ENCODE peak calls at places on chromosomes 7 and 10, in eight cellular contexts. One of them, this sample, is unnamed.

GRCh38 chr7:123788584-123788983 is 39.8 kb upstream of the WASL start:
- DNase-seq in right atrium auricular region: no peak
- DNase-seq in fibroblast of villous mesenchyme: no peak
- DNase-seq in IMR-90: no peak
- DNase-seq in WTC11: no peak
- DNase-seq in lower leg skin: no peak
- DNase-seq in tibial artery: no peak
- DNase-seq in PC-9: no peak
- DNase-seq in this sample: no peak

GRCh38 chr7:107505997-107506682 is 36.3 kb downstream of the GPR22 start:
- DNase-seq in right atrium auricular region: no peak
- DNase-seq in fibroblast of villous mesenchyme: no peak
- DNase-seq in IMR-90: peak; percentile 16
- DNase-seq in WTC11: no peak
- DNase-seq in lower leg skin: no peak
- DNase-seq in tibial artery: no peak
- DNase-seq in PC-9: peak; percentile 83
- DNase-seq in this sample: no peak

GRCh38 chr7:26497801-26498596 is 206.3 kb downstream of the SNX10 start:
- DNase-seq in right atrium auricular region: no peak
- DNase-seq in fibroblast of villous mesenchyme: no peak
- DNase-seq in IMR-90: no peak
- DNase-seq in WTC11: no peak
- DNase-seq in lower leg skin: no peak
- DNase-seq in tibial artery: no peak
- DNase-seq in PC-9: no peak
- DNase-seq in this sample: no peak

GRCh38 chr10:51427758-51428157 is 271.6 kb downstream of the CSTF2T start:
- DNase-seq in right atrium auricular region: no peak
- DNase-seq in fibroblast of villous mesenchyme: no peak
- DNase-seq in IMR-90: peak; percentile 23
- DNase-seq in WTC11: no peak
- DNase-seq in lower leg skin: no peak
- DNase-seq in tibial artery: no peak
- DNase-seq in PC-9: no peak
- DNase-seq in this sample: no peak

GRCh38 chr7:44081266-44081748 is 1.0 kb downstream of the POLM start:
- DNase-seq in right atrium auricular region: no peak
- DNase-seq in fibroblast of villous mesenchyme: no peak
- DNase-seq in IMR-90: no peak
- DNase-seq in WTC11: no peak
- DNase-seq in lower leg skin: no peak
- DNase-seq in tibial artery: no peak
- DNase-seq in PC-9: no peak
- DNase-seq in this sample: no peak

GRCh38 chr10:43695321-43695720 is 46.6 kb upstream of the ZNF32 start:
- DNase-seq in right atrium auricular region: no peak
- DNase-seq in fibroblast of villous mesenchyme: no peak
- DNase-seq in IMR-90: no peak
- DNase-seq in WTC11: no peak
- DNase-seq in lower leg skin: no peak
- DNase-seq in tibial artery: no peak
- DNase-seq in PC-9: no peak
- DNase-seq in this sample: no peak

GRCh38 chr10:97924678-97925077 is 75.0 kb downstream of the GOLGA7B start:
- DNase-seq in right atrium auricular region: no peak
- DNase-seq in fibroblast of villous mesenchyme: no peak
- DNase-seq in IMR-90: no peak
- DNase-seq in WTC11: no peak
- DNase-seq in lower leg skin: no peak
- DNase-seq in tibial artery: no peak
- DNase-seq in PC-9: no peak
- DNase-seq in this sample: no peak

GRCh38 chr10:4725917-4726606 is 99.9 kb upstream of the AKR1E2 start:
- DNase-seq in right atrium auricular region: no peak
- DNase-seq in fibroblast of villous mesenchyme: peak; percentile 70
- DNase-seq in IMR-90: peak; percentile 89
- DNase-seq in WTC11: no peak
- DNase-seq in lower leg skin: no peak
- DNase-seq in tibial artery: no peak
- DNase-seq in PC-9: peak; percentile 86
- DNase-seq in this sample: no peak

GRCh38 chr7:128021361-128021760 is 9.9 kb downstream of the LRRC4 start:
- DNase-seq in right atrium auricular region: no peak
- DNase-seq in fibroblast of villous mesenchyme: no peak
- DNase-seq in IMR-90: peak; percentile 57
- DNase-seq in WTC11: no peak
- DNase-seq in lower leg skin: no peak
- DNase-seq in tibial artery: no peak
- DNase-seq in PC-9: peak; percentile 97
- DNase-seq in this sample: no peak

GRCh38 chr10:49164587-49165188 is 23.5 kb downstream of the TMEM273 start:
- DNase-seq in right atrium auricular region: no peak
- DNase-seq in fibroblast of villous mesenchyme: peak; percentile 43
- DNase-seq in IMR-90: peak; percentile 35
- DNase-seq in WTC11: peak; percentile 77
- DNase-seq in lower leg skin: no peak
- DNase-seq in tibial artery: no peak
- DNase-seq in PC-9: no peak
- DNase-seq in this sample: peak; percentile 60

GRCh38 chr7:142894886-142895593 is 9.5 kb upstream of the TRPV6 start:
- DNase-seq in right atrium auricular region: no peak
- DNase-seq in fibroblast of villous mesenchyme: peak; percentile 9
- DNase-seq in IMR-90: no peak
- DNase-seq in WTC11: no peak
- DNase-seq in lower leg skin: peak; percentile 59
- DNase-seq in tibial artery: no peak
- DNase-seq in PC-9: no peak
- DNase-seq in this sample: no peak

GRCh38 chr10:46294641-46295230 is 7.9 kb downstream of the ANTXRL start:
- DNase-seq in right atrium auricular region: no peak
- DNase-seq in fibroblast of villous mesenchyme: no peak
- DNase-seq in IMR-90: no peak
- DNase-seq in WTC11: no peak
- DNase-seq in lower leg skin: no peak
- DNase-seq in tibial artery: peak; percentile 10
- DNase-seq in PC-9: no peak
- DNase-seq in this sample: no peak

GRCh38 chr10:31147220-31147608 is 115.5 kb upstream of the ZNF438 start:
- DNase-seq in right atrium auricular region: no peak
- DNase-seq in fibroblast of villous mesenchyme: peak; percentile 85
- DNase-seq in IMR-90: peak; percentile 89
- DNase-seq in WTC11: no peak
- DNase-seq in lower leg skin: no peak
- DNase-seq in tibial artery: no peak
- DNase-seq in PC-9: peak; percentile 69
- DNase-seq in this sample: no peak

GRCh38 chr10:130174343-130174742 is 38.2 kb downstream of the GLRX3 start:
- DNase-seq in right atrium auricular region: no peak
- DNase-seq in fibroblast of villous mesenchyme: no peak
- DNase-seq in IMR-90: peak; percentile 12
- DNase-seq in WTC11: no peak
- DNase-seq in lower leg skin: no peak
- DNase-seq in tibial artery: no peak
- DNase-seq in PC-9: no peak
- DNase-seq in this sample: no peak

GRCh38 chr10:71493741-71494140 is 97.0 kb downstream of the CDH23 start:
- DNase-seq in right atrium auricular region: no peak
- DNase-seq in fibroblast of villous mesenchyme: no peak
- DNase-seq in IMR-90: no peak
- DNase-seq in WTC11: no peak
- DNase-seq in lower leg skin: no peak
- DNase-seq in tibial artery: no peak
- DNase-seq in PC-9: peak; percentile 80
- DNase-seq in this sample: no peak

GRCh38 chr10:126104767-126105166 is 208.4 kb downstream of the FANK1 start:
- DNase-seq in right atrium auricular region: peak; percentile 64
- DNase-seq in fibroblast of villous mesenchyme: no peak
- DNase-seq in IMR-90: no peak
- DNase-seq in WTC11: no peak
- DNase-seq in lower leg skin: no peak
- DNase-seq in tibial artery: peak; percentile 67
- DNase-seq in PC-9: no peak
- DNase-seq in this sample: no peak

GRCh38 chr10:77649333-77650331 is 12.0 kb upstream of the KCNMA1 start:
- DNase-seq in right atrium auricular region: no peak
- DNase-seq in fibroblast of villous mesenchyme: no peak
- DNase-seq in IMR-90: no peak
- DNase-seq in WTC11: no peak
- DNase-seq in lower leg skin: peak; percentile 69
- DNase-seq in tibial artery: no peak
- DNase-seq in PC-9: no peak
- DNase-seq in this sample: no peak

GRCh38 chr7:92330835-92331438 is 85.2 kb downstream of the ANKIB1 start:
- DNase-seq in right atrium auricular region: no peak
- DNase-seq in fibroblast of villous mesenchyme: no peak
- DNase-seq in IMR-90: no peak
- DNase-seq in WTC11: no peak
- DNase-seq in lower leg skin: no peak
- DNase-seq in tibial artery: no peak
- DNase-seq in PC-9: no peak
- DNase-seq in this sample: no peak

GRCh38 chr7:47228386-47229014 is 353.4 kb downstream of the TNS3 start:
- DNase-seq in right atrium auricular region: no peak
- DNase-seq in fibroblast of villous mesenchyme: no peak
- DNase-seq in IMR-90: no peak
- DNase-seq in WTC11: peak; percentile 48
- DNase-seq in lower leg skin: peak; percentile 61
- DNase-seq in tibial artery: no peak
- DNase-seq in PC-9: no peak
- DNase-seq in this sample: peak; percentile 7

GRCh38 chr7:41135511-41135910 is 567.4 kb downstream of the INHBA start:
- DNase-seq in right atrium auricular region: no peak
- DNase-seq in fibroblast of villous mesenchyme: no peak
- DNase-seq in IMR-90: no peak
- DNase-seq in WTC11: no peak
- DNase-seq in lower leg skin: no peak
- DNase-seq in tibial artery: no peak
- DNase-seq in PC-9: no peak
- DNase-seq in this sample: no peak

GRCh38 chr7:103068429-103069403 is 5.9 kb downstream of the FBXL13 start:
- DNase-seq in right atrium auricular region: no peak
- DNase-seq in fibroblast of villous mesenchyme: no peak
- DNase-seq in IMR-90: no peak
- DNase-seq in WTC11: no peak
- DNase-seq in lower leg skin: no peak
- DNase-seq in tibial artery: no peak
- DNase-seq in PC-9: no peak
- DNase-seq in this sample: no peak

GRCh38 chr7:111865430-111865829 is 303.1 kb upstream of the IMMP2L start:
- DNase-seq in right atrium auricular region: no peak
- DNase-seq in fibroblast of villous mesenchyme: peak; percentile 3
- DNase-seq in IMR-90: no peak
- DNase-seq in WTC11: no peak
- DNase-seq in lower leg skin: no peak
- DNase-seq in tibial artery: no peak
- DNase-seq in PC-9: no peak
- DNase-seq in this sample: no peak
- TF ChIP-seq CTCF in right atrium auricular region: no peak
- TF ChIP-seq CTCF in fibroblast of villous mesenchyme: no peak
- TF ChIP-seq CTCF in IMR-90: no peak
- TF ChIP-seq CTCF in WTC11: no peak
- TF ChIP-seq CTCF in lower leg skin: no peak
- TF ChIP-seq CTCF in tibial artery: no peak
- TF ChIP-seq CTCF in PC-9: no peak
- TF ChIP-seq CTCF in this sample: no peak

DNA sequence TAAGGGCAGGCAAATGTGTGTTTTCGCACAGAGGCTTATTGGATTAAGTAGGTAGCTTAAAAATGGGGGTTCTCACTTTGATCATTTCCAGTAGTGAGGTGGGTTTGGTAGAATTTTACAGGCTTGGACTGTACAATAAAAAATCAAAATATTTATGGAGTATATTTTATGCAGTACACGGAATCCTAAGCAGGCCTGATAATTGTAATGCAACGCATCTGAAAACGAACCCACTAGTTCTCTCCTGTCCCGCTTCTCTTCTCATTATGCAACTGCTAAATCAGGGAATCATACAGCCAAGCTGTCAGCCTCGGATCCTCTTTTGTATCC is 377 bp upstream of the POLR1F start:
- DNase-seq in right atrium auricular region: no peak
- DNase-seq in fibroblast of villous mesenchyme: no peak
- DNase-seq in IMR-90: no peak
- DNase-seq in WTC11: no peak
- DNase-seq in lower leg skin: no peak
- DNase-seq in tibial artery: no peak
- DNase-seq in PC-9: no peak
- DNase-seq in this sample: no peak
- TF ChIP-seq CTCF in right atrium auricular region: no peak
- TF ChIP-seq CTCF in fibroblast of villous mesenchyme: no peak
- TF ChIP-seq CTCF in IMR-90: no peak
- TF ChIP-seq CTCF in WTC11: no peak
- TF ChIP-seq CTCF in lower leg skin: no peak
- TF ChIP-seq CTCF in tibial artery: no peak
- TF ChIP-seq CTCF in PC-9: peak; percentile 72
- TF ChIP-seq CTCF in this sample: no peak

DNA sequence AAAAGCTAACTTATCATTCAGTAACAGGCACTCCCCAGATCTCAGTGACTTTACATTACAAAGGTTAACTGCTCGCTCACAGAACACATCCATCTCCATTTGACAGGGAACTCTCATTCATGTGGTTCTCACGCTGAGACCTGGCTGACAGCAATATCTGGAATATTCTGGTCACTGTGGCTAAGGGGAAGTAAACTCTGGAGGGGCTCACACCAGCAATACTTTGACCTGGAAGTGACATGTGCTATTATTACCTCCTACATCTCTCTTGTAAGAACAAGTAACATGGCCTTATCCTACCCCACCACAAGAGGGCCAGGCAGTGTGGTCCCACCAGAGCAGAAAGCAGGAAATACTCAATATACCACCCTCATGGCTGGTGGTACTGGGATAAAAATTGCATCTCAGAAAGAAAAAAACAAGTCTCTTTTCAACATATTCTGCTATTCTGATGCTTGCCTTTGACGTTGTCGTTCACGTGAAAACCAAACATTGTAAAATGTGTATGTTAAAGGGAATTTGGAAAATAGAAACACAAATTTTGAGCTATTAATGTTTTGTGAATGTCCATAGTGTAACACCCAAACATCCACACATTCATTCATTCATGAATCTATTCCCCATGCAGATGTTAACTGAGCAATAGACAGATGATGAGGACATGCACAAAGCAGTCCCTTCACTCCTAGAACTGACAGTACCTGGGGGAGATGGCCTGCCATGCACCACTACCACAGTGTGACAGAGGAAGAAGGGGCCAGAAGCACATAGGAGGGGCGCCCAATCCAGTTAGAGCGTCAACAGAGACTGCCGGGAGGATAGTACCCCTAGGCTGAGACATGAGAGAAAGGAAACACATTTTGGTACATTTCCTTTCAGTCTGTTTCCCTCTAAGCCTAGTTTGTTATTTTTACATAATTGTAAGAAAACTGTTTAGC is 166.0 kb upstream of the SP4 start:
- DNase-seq in right atrium auricular region: no peak
- DNase-seq in fibroblast of villous mesenchyme: peak; percentile 25
- DNase-seq in IMR-90: peak; percentile 18
- DNase-seq in WTC11: peak; percentile 58
- DNase-seq in lower leg skin: no peak
- DNase-seq in tibial artery: no peak
- DNase-seq in PC-9: no peak
- DNase-seq in this sample: peak; percentile 53
- TF ChIP-seq CTCF in right atrium auricular region: peak; percentile 13
- TF ChIP-seq CTCF in fibroblast of villous mesenchyme: peak; percentile 45
- TF ChIP-seq CTCF in IMR-90: peak; percentile 46
- TF ChIP-seq CTCF in WTC11: peak; percentile 43
- TF ChIP-seq CTCF in lower leg skin: no peak
- TF ChIP-seq CTCF in tibial artery: peak; percentile 15
- TF ChIP-seq CTCF in PC-9: peak; percentile 77
- TF ChIP-seq CTCF in this sample: peak; percentile 64

GRCh38 chr7:100612730-100613446 is 548 bp downstream of the MOSPD3 start:
- DNase-seq in right atrium auricular region: no peak
- DNase-seq in fibroblast of villous mesenchyme: no peak
- DNase-seq in IMR-90: no peak
- DNase-seq in WTC11: peak; percentile 46
- DNase-seq in lower leg skin: no peak
- DNase-seq in tibial artery: peak; percentile 25
- DNase-seq in PC-9: no peak
- DNase-seq in this sample: peak; percentile 38
- TF ChIP-seq CTCF in right atrium auricular region: no peak
- TF ChIP-seq CTCF in fibroblast of villous mesenchyme: peak; percentile 25
- TF ChIP-seq CTCF in IMR-90: no peak
- TF ChIP-seq CTCF in WTC11: no peak
- TF ChIP-seq CTCF in lower leg skin: no peak
- TF ChIP-seq CTCF in tibial artery: no peak
- TF ChIP-seq CTCF in PC-9: no peak
- TF ChIP-seq CTCF in this sample: no peak